ENCODE peak calls at places on chromosomes 13 and 19, in ten cellular contexts. One of them, this sample, is unnamed. For H3K4me1 and H3K9me3, the result is how much of the 10 kb centered on the place peaks cover.

GRCh38 chr13:110431851-110432294 is 124.8 kb downstream of the COL4A2 start:
- DNase-seq in astrocyte: no peak
- DNase-seq in HCT116: no peak
- DNase-seq in cardiac muscle cell: no peak
- DNase-seq in tibial artery: no peak
- DNase-seq in upper lobe of right lung: no peak
- DNase-seq in GM23248: no peak
- DNase-seq in right atrium auricular region: peak
- DNase-seq in fibroblast of lung: no peak
- DNase-seq in tibial nerve: no peak
- DNase-seq in this sample: no peak

GRCh38 chr13:21399741-21400140 is 59.4 kb downstream of the ZDHHC20 start:
- DNase-seq in astrocyte: peak
- DNase-seq in HCT116: peak
- DNase-seq in cardiac muscle cell: peak
- DNase-seq in tibial artery: no peak
- DNase-seq in upper lobe of right lung: no peak
- DNase-seq in GM23248: peak
- DNase-seq in right atrium auricular region: no peak
- DNase-seq in fibroblast of lung: peak
- DNase-seq in tibial nerve: no peak
- DNase-seq in this sample: no peak

GRCh38 chr19:47275866-47276461 is 1.3 kb downstream of the INAFM1 start:
- DNase-seq in astrocyte: peak
- DNase-seq in HCT116: no peak
- DNase-seq in cardiac muscle cell: peak
- DNase-seq in tibial artery: peak
- DNase-seq in upper lobe of right lung: peak
- DNase-seq in GM23248: peak
- DNase-seq in right atrium auricular region: peak
- DNase-seq in fibroblast of lung: peak
- DNase-seq in tibial nerve: no peak
- DNase-seq in this sample: no peak

GRCh38 chr13:44667950-44668349 is 91.8 kb upstream of the TSC22D1 start:
- DNase-seq in astrocyte: peak
- DNase-seq in HCT116: no peak
- DNase-seq in cardiac muscle cell: peak
- DNase-seq in tibial artery: no peak
- DNase-seq in upper lobe of right lung: no peak
- DNase-seq in GM23248: peak
- DNase-seq in right atrium auricular region: no peak
- DNase-seq in fibroblast of lung: peak
- DNase-seq in tibial nerve: no peak
- DNase-seq in this sample: no peak

GRCh38 chr19:14093117-14093784 is 2.7 kb upstream of the SAMD1 start:
- DNase-seq in astrocyte: no peak
- DNase-seq in HCT116: no peak
- DNase-seq in cardiac muscle cell: no peak
- DNase-seq in tibial artery: no peak
- DNase-seq in upper lobe of right lung: no peak
- DNase-seq in GM23248: no peak
- DNase-seq in right atrium auricular region: no peak
- DNase-seq in fibroblast of lung: no peak
- DNase-seq in tibial nerve: no peak
- DNase-seq in this sample: no peak

GRCh38 chr19:4957981-4958380 is 10.9 kb upstream of the KDM4B start:
- DNase-seq in astrocyte: no peak
- DNase-seq in HCT116: no peak
- DNase-seq in cardiac muscle cell: no peak
- DNase-seq in tibial artery: no peak
- DNase-seq in upper lobe of right lung: no peak
- DNase-seq in GM23248: no peak
- DNase-seq in right atrium auricular region: no peak
- DNase-seq in fibroblast of lung: no peak
- DNase-seq in tibial nerve: no peak
- DNase-seq in this sample: no peak

GRCh38 chr19:6521718-6522646 is 8.8 kb upstream of the TNFSF9 start:
- DNase-seq in astrocyte: no peak
- DNase-seq in HCT116: no peak
- DNase-seq in cardiac muscle cell: peak
- DNase-seq in tibial artery: no peak
- DNase-seq in upper lobe of right lung: no peak
- DNase-seq in GM23248: peak
- DNase-seq in right atrium auricular region: no peak
- DNase-seq in fibroblast of lung: peak
- DNase-seq in tibial nerve: no peak
- DNase-seq in this sample: no peak

GRCh38 chr19:39497850-39498261 is 891 bp upstream of the DLL3 start:
- DNase-seq in astrocyte: peak
- DNase-seq in HCT116: no peak
- DNase-seq in cardiac muscle cell: peak
- DNase-seq in tibial artery: no peak
- DNase-seq in upper lobe of right lung: no peak
- DNase-seq in GM23248: peak
- DNase-seq in right atrium auricular region: no peak
- DNase-seq in fibroblast of lung: peak
- DNase-seq in tibial nerve: no peak
- DNase-seq in this sample: no peak

GRCh38 chr19:46903458-46903857 is 42.7 kb downstream of the ARHGAP35 start:
- DNase-seq in astrocyte: no peak
- DNase-seq in HCT116: no peak
- DNase-seq in cardiac muscle cell: no peak
- DNase-seq in tibial artery: no peak
- DNase-seq in upper lobe of right lung: no peak
- DNase-seq in GM23248: no peak
- DNase-seq in right atrium auricular region: no peak
- DNase-seq in fibroblast of lung: no peak
- DNase-seq in tibial nerve: no peak
- DNase-seq in this sample: no peak

GRCh38 chr19:34120846-34121639 is 51.3 kb upstream of the LSM14A start:
- DNase-seq in astrocyte: peak
- DNase-seq in HCT116: peak
- DNase-seq in cardiac muscle cell: peak
- DNase-seq in tibial artery: no peak
- DNase-seq in upper lobe of right lung: no peak
- DNase-seq in GM23248: peak
- DNase-seq in right atrium auricular region: no peak
- DNase-seq in fibroblast of lung: peak
- DNase-seq in tibial nerve: no peak
- DNase-seq in this sample: no peak

GRCh38 chr19:48881741-48882657 is 9.8 kb downstream of the PPP1R15A start:
- DNase-seq in astrocyte: no peak
- DNase-seq in HCT116: no peak
- DNase-seq in cardiac muscle cell: no peak
- DNase-seq in tibial artery: no peak
- DNase-seq in upper lobe of right lung: no peak
- DNase-seq in GM23248: peak
- DNase-seq in right atrium auricular region: no peak
- DNase-seq in fibroblast of lung: no peak
- DNase-seq in tibial nerve: no peak
- DNase-seq in this sample: no peak

GRCh38 chr19:6218497-6219146 is 61.2 kb downstream of the MLLT1 start:
- DNase-seq in astrocyte: peak
- DNase-seq in HCT116: peak
- DNase-seq in cardiac muscle cell: peak
- DNase-seq in tibial artery: peak
- DNase-seq in upper lobe of right lung: peak
- DNase-seq in GM23248: peak
- DNase-seq in right atrium auricular region: peak
- DNase-seq in fibroblast of lung: peak
- DNase-seq in tibial nerve: peak
- DNase-seq in this sample: peak

GRCh38 chr13:67877031-67877430 is 646.9 kb upstream of the PCDH9 start:
- DNase-seq in astrocyte: no peak
- DNase-seq in HCT116: no peak
- DNase-seq in cardiac muscle cell: no peak
- DNase-seq in tibial artery: no peak
- DNase-seq in upper lobe of right lung: no peak
- DNase-seq in GM23248: no peak
- DNase-seq in right atrium auricular region: no peak
- DNase-seq in fibroblast of lung: no peak
- DNase-seq in tibial nerve: no peak
- DNase-seq in this sample: no peak

GRCh38 chr13:67880916-67881315 is 650.8 kb upstream of the PCDH9 start:
- DNase-seq in astrocyte: peak
- DNase-seq in HCT116: no peak
- DNase-seq in cardiac muscle cell: no peak
- DNase-seq in tibial artery: no peak
- DNase-seq in upper lobe of right lung: no peak
- DNase-seq in GM23248: no peak
- DNase-seq in right atrium auricular region: no peak
- DNase-seq in fibroblast of lung: peak
- DNase-seq in tibial nerve: no peak
- DNase-seq in this sample: no peak

GRCh38 chr13:67878376-67878775 is 648.2 kb upstream of the PCDH9 start:
- DNase-seq in astrocyte: no peak
- DNase-seq in HCT116: no peak
- DNase-seq in cardiac muscle cell: no peak
- DNase-seq in tibial artery: no peak
- DNase-seq in upper lobe of right lung: no peak
- DNase-seq in GM23248: no peak
- DNase-seq in right atrium auricular region: no peak
- DNase-seq in fibroblast of lung: no peak
- DNase-seq in tibial nerve: no peak
- DNase-seq in this sample: no peak
- H3K4me1 ChIP-seq in astrocyte: under half
- H3K4me1 ChIP-seq in HCT116: under half
- H3K4me1 ChIP-seq in cardiac muscle cell: under half
- H3K4me1 ChIP-seq in tibial artery: under half
- H3K4me1 ChIP-seq in upper lobe of right lung: under half
- H3K4me1 ChIP-seq in GM23248: under half
- H3K4me1 ChIP-seq in right atrium auricular region: under half
- H3K4me1 ChIP-seq in fibroblast of lung: under half
- H3K4me1 ChIP-seq in tibial nerve: under half
- H3K4me1 ChIP-seq in this sample: under half

GRCh38 chr19:21423057-21424041 is 26.4 kb downstream of the ZNF493 start:
- DNase-seq in astrocyte: no peak
- DNase-seq in HCT116: no peak
- DNase-seq in cardiac muscle cell: no peak
- DNase-seq in tibial artery: no peak
- DNase-seq in upper lobe of right lung: no peak
- DNase-seq in GM23248: no peak
- DNase-seq in right atrium auricular region: no peak
- DNase-seq in fibroblast of lung: no peak
- DNase-seq in tibial nerve: no peak
- DNase-seq in this sample: no peak
- H3K9me3 ChIP-seq in astrocyte: under half
- H3K9me3 ChIP-seq in HCT116: under half
- H3K9me3 ChIP-seq in cardiac muscle cell: under half
- H3K9me3 ChIP-seq in tibial artery: half or more
- H3K9me3 ChIP-seq in upper lobe of right lung: half or more
- H3K9me3 ChIP-seq in GM23248: under half
- H3K9me3 ChIP-seq in right atrium auricular region: half or more
- H3K9me3 ChIP-seq in fibroblast of lung: under half
- H3K9me3 ChIP-seq in tibial nerve: under half
- H3K9me3 ChIP-seq in this sample: under half

DNA sequence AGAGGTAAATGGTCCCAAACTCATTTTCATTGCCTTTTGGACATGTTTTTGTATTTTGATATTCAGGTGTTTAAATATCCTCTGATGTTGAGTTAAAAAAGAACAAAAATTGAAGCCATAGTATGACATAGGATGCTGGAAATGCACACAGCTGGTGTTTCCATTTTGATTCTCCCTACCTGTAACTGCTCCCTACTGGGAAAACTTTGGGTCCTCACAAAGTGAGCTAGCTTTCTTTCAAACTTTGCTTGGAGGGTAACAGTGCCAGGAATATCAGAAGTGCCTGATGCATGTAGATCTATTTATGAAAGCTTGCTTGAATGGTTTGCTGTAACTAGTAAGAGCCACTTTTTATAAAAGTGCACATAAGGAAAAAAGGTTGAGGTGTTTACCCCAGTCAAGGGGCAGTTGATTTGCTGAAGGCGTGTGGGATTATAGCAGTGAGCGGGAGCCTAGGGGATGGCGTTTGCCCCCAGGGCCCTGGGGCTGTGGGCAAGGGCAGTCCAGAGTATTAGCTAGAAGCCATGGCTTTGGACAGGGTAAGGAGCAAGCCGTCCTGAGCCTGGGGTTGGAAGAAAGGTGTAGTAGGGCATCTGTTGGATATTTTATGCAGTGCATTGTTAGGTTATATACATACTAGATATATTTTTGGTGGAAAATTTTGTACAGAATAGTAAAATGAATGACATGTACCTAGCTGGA is 4.3 kb downstream of the RPS9 start:
- DNase-seq in astrocyte: no peak
- DNase-seq in HCT116: no peak
- DNase-seq in cardiac muscle cell: no peak
- DNase-seq in tibial artery: no peak
- DNase-seq in upper lobe of right lung: no peak
- DNase-seq in GM23248: no peak
- DNase-seq in right atrium auricular region: no peak
- DNase-seq in fibroblast of lung: no peak
- DNase-seq in tibial nerve: no peak
- DNase-seq in this sample: no peak
- H3K4me1 ChIP-seq in astrocyte: half or more
- H3K4me1 ChIP-seq in HCT116: under half
- H3K4me1 ChIP-seq in cardiac muscle cell: under half
- H3K4me1 ChIP-seq in tibial artery: half or more
- H3K4me1 ChIP-seq in upper lobe of right lung: half or more
- H3K4me1 ChIP-seq in GM23248: under half
- H3K4me1 ChIP-seq in right atrium auricular region: under half
- H3K4me1 ChIP-seq in fibroblast of lung: under half
- H3K4me1 ChIP-seq in tibial nerve: under half
- H3K4me1 ChIP-seq in this sample: under half

GRCh38 chr19:18156268-18156667 is 3.3 kb downstream of the PIK3R2 start:
- DNase-seq in astrocyte: no peak
- DNase-seq in HCT116: no peak
- DNase-seq in cardiac muscle cell: no peak
- DNase-seq in tibial artery: no peak
- DNase-seq in upper lobe of right lung: no peak
- DNase-seq in GM23248: no peak
- DNase-seq in right atrium auricular region: no peak
- DNase-seq in fibroblast of lung: no peak
- DNase-seq in tibial nerve: no peak
- DNase-seq in this sample: no peak

GRCh38 chr19:18152444-18152816 is 533 bp upstream of the PIK3R2 start:
- DNase-seq in astrocyte: peak
- DNase-seq in HCT116: peak
- DNase-seq in cardiac muscle cell: peak
- DNase-seq in tibial artery: peak
- DNase-seq in upper lobe of right lung: peak
- DNase-seq in GM23248: peak
- DNase-seq in right atrium auricular region: peak
- DNase-seq in fibroblast of lung: peak
- DNase-seq in tibial nerve: peak
- DNase-seq in this sample: peak

GRCh38 chr19:18152817-18153554 is at the start of gene PIK3R2:
- DNase-seq in astrocyte: peak
- DNase-seq in HCT116: peak
- DNase-seq in cardiac muscle cell: peak
- DNase-seq in tibial artery: peak
- DNase-seq in upper lobe of right lung: peak
- DNase-seq in GM23248: peak
- DNase-seq in right atrium auricular region: peak
- DNase-seq in fibroblast of lung: peak
- DNase-seq in tibial nerve: peak
- DNase-seq in this sample: peak

GRCh38 chr19:18155095-18156087 is 2.4 kb downstream of the PIK3R2 start:
- DNase-seq in astrocyte: no peak
- DNase-seq in HCT116: no peak
- DNase-seq in cardiac muscle cell: no peak
- DNase-seq in tibial artery: no peak
- DNase-seq in upper lobe of right lung: no peak
- DNase-seq in GM23248: no peak
- DNase-seq in right atrium auricular region: no peak
- DNase-seq in fibroblast of lung: no peak
- DNase-seq in tibial nerve: no peak
- DNase-seq in this sample: no peak

GRCh38 chr19:18153555-18154134 is 682 bp downstream of the PIK3R2 start:
- DNase-seq in astrocyte: no peak
- DNase-seq in HCT116: no peak
- DNase-seq in cardiac muscle cell: no peak
- DNase-seq in tibial artery: no peak
- DNase-seq in upper lobe of right lung: no peak
- DNase-seq in GM23248: peak
- DNase-seq in right atrium auricular region: no peak
- DNase-seq in fibroblast of lung: no peak
- DNase-seq in tibial nerve: no peak
- DNase-seq in this sample: no peak
- H3K9me3 ChIP-seq in astrocyte: under half
- H3K9me3 ChIP-seq in HCT116: under half
- H3K9me3 ChIP-seq in cardiac muscle cell: under half
- H3K9me3 ChIP-seq in tibial artery: under half
- H3K9me3 ChIP-seq in upper lobe of right lung: under half
- H3K9me3 ChIP-seq in GM23248: under half
- H3K9me3 ChIP-seq in right atrium auricular region: under half
- H3K9me3 ChIP-seq in fibroblast of lung: under half
- H3K9me3 ChIP-seq in tibial nerve: under half
- H3K9me3 ChIP-seq in this sample: under half